ENCODE peak calls at places on chromosomes 4 and X, in eight cellular contexts. S, O, J, K, X, P, G and L are unnamed samples.

GRCh38 chr4:31737419-31737818 is 1017.2 kb downstream of the PCDH7 start:
- DNase-seq in S (peak; percentile 15), O (no peak), J (peak; percentile 78), K (no peak), X (no peak), P (peak; percentile 2), G (no peak), L (no peak)

GRCh38 chrX:153969904-153970397 is 1.7 kb downstream of the HCFC1 start:
- DNase-seq in S (no peak), O (no peak), J (no peak), K (peak; percentile 52), X (no peak), P (peak; percentile 41), G (no peak), L (peak; percentile 10)

GRCh38 chr4:47053485-47053884 is 22.1 kb downstream of the GABRB1 start:
- DNase-seq in S (no peak), O (no peak), J (no peak), K (no peak), X (no peak), P (no peak), G (no peak), L (no peak)

GRCh38 chrX:10360121-10360520 is 203.3 kb downstream of the CLCN4 start:
- DNase-seq in S (no peak), O (no peak), J (no peak), K (peak; percentile 8), X (no peak), P (no peak), G (no peak), L (no peak)

GRCh38 chr4:153529646-153530045 is 63.5 kb downstream of the TMEM131L start:
- DNase-seq in S (no peak), O (no peak), J (no peak), K (peak; percentile 18), X (no peak), P (no peak), G (no peak), L (no peak)

GRCh38 chrX:74434336-74434735 is 13.0 kb downstream of the SLC16A2 start:
- DNase-seq in S (no peak), O (no peak), J (no peak), K (no peak), X (no peak), P (no peak), G (no peak), L (no peak)

GRCh38 chr4:24806206-24806990 is 11.0 kb downstream of the SOD3 start:
- DNase-seq in S (no peak), O (no peak), J (no peak), K (no peak), X (no peak), P (no peak), G (no peak), L (no peak)

GRCh38 chr4:56757270-56757746 is 64.2 kb downstream of the SPINK2 start:
- DNase-seq in S (peak; percentile 91), O (no peak), J (no peak), K (peak; percentile 88), X (peak; percentile 66), P (peak; percentile 84), G (no peak), L (peak; percentile 78)

GRCh38 chr4:21139327-21139726 is 439.1 kb downstream of the PACRGL start:
- DNase-seq in S (peak; percentile 7), O (no peak), J (no peak), K (no peak), X (no peak), P (no peak), G (no peak), L (no peak)

GRCh38 chr4:86653237-86653865 is 59.2 kb downstream of the PTPN13 start:
- DNase-seq in S (no peak), O (peak; percentile 72), J (peak; percentile 81), K (no peak), X (no peak), P (peak; percentile 39), G (peak; percentile 6), L (peak; percentile 34)

DNA sequence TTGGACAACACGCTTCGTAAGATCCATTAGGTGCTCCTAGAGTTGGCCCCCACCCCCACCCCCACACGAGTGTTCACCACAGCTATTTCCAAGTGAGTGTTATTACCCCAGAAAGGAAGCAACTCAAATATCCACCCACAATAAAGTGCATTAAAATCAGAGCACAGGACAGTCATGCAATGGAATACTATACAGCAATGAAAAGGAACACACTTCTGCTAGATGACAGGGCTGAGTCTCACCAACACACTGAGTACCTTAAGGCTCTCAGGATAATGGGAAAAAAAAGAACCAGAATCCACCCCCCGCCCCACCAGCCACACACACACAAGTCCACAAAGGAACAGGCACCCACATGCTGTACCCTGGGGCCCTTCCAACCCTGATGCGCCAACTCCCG is 21.0 kb downstream of the LRPAP1 start:
- DNase-seq in S (no peak), O (no peak), J (no peak), K (no peak), X (no peak), P (no peak), G (no peak), L (no peak)
- H3K9me2 ChIP-seq in S (no peaks in the 10 kb centered on the region), O (no peaks in the 10 kb centered on the region), J (no peaks in the 10 kb centered on the region), K (no peaks in the 10 kb centered on the region), X (no peaks in the 10 kb centered on the region), P (no peaks in the 10 kb centered on the region), G (no peaks in the 10 kb centered on the region), L (no peaks in the 10 kb centered on the region)

GRCh38 chr4:18439306-18439705 is 417.8 kb upstream of the LCORL start:
- DNase-seq in S (no peak), O (no peak), J (no peak), K (no peak), X (peak; percentile 15), P (no peak), G (no peak), L (no peak)
- H3K9me2 ChIP-seq in S (no peaks in the 10 kb centered on the region), O (no peaks in the 10 kb centered on the region), J (no peaks in the 10 kb centered on the region), K (no peaks in the 10 kb centered on the region), X (no peaks in the 10 kb centered on the region), P (no peaks in the 10 kb centered on the region), G (no peaks in the 10 kb centered on the region), L (no peaks in the 10 kb centered on the region)

GRCh38 chrX:111687305-111687704 is 6.3 kb downstream of the ALG13 start:
- DNase-seq in S (no peak), O (no peak), J (no peak), K (no peak), X (no peak), P (no peak), G (no peak), L (no peak)
- H3K9me2 ChIP-seq in S (no peaks in the 10 kb centered on the region), O (no peaks in the 10 kb centered on the region), J (no peaks in the 10 kb centered on the region), K (no peaks in the 10 kb centered on the region), X (no peaks in the 10 kb centered on the region), P (no peaks in the 10 kb centered on the region), G (no peaks in the 10 kb centered on the region), L (no peaks in the 10 kb centered on the region)

DNA sequence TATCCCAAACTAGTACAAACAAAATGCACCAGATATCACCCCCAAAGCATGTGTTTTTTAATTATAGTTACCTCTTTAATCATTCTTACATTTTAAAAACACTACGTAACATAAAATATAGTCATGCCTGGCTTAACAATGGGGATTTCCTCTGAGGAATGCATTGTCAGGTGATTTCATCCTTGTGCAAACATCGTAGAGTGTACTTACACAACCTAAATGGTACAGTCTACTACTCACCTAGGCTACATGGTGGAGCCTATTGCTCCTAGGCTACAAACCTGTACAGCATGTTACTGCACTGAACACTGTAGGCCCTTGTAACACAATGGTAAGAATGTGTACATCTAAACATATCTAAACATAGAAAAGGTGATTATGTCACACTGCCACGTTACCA is 208.6 kb downstream of the SPOCK3 start:
- DNase-seq in S (no peak), O (no peak), J (no peak), K (no peak), X (peak; percentile 28), P (no peak), G (no peak), L (peak; percentile 76)
- H3K9me2 ChIP-seq in S (no peaks in the 10 kb centered on the region), O (no peaks in the 10 kb centered on the region), J (no peaks in the 10 kb centered on the region), K (no peaks in the 10 kb centered on the region), X (no peaks in the 10 kb centered on the region), P (no peaks in the 10 kb centered on the region), G (no peaks in the 10 kb centered on the region), L (no peaks in the 10 kb centered on the region)

DNA sequence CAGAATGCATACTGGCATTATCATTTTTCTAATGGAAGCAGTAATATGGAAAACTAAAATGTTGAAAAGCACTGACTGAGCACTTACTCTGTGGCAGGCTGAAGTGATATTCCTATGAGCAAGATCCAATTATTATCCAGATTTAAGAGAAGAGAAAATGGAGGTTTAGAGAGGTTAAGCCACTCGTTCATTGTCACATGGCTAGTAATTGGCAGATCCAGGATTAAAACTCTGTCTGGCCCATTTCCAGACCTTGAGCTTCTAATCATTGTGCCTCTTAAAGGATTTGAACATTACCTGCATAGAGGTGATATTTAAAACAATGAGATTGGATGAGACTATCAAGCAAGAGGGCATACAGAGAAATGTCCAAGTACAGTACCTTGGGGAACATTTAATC is 80.6 kb downstream of the MFAP3L start:
- DNase-seq in S (no peak), O (no peak), J (no peak), K (no peak), X (no peak), P (no peak), G (no peak), L (no peak)
- H3K9me2 ChIP-seq in S (no peaks in the 10 kb centered on the region), O (peaks cover 8% of the 10 kb centered on the region), J (no peaks in the 10 kb centered on the region), K (no peaks in the 10 kb centered on the region), X (no peaks in the 10 kb centered on the region), P (no peaks in the 10 kb centered on the region), G (no peaks in the 10 kb centered on the region), L (no peaks in the 10 kb centered on the region)

GRCh38 chrX:110050885-110051284 is 48.0 kb downstream of the TMEM164 start:
- DNase-seq in S (no peak), O (no peak), J (no peak), K (no peak), X (no peak), P (no peak), G (no peak), L (no peak)

GRCh38 chrX:110049096-110049495 is 46.2 kb downstream of the TMEM164 start:
- DNase-seq in S (no peak), O (no peak), J (no peak), K (no peak), X (no peak), P (no peak), G (no peak), L (no peak)

GRCh38 chrX:110053453-110053852 is 50.5 kb downstream of the TMEM164 start:
- DNase-seq in S (no peak), O (no peak), J (no peak), K (no peak), X (no peak), P (no peak), G (no peak), L (no peak)

GRCh38 chrX:110050386-110050785 is 47.5 kb downstream of the TMEM164 start:
- DNase-seq in S (no peak), O (no peak), J (no peak), K (no peak), X (no peak), P (no peak), G (no peak), L (no peak)

DNA sequence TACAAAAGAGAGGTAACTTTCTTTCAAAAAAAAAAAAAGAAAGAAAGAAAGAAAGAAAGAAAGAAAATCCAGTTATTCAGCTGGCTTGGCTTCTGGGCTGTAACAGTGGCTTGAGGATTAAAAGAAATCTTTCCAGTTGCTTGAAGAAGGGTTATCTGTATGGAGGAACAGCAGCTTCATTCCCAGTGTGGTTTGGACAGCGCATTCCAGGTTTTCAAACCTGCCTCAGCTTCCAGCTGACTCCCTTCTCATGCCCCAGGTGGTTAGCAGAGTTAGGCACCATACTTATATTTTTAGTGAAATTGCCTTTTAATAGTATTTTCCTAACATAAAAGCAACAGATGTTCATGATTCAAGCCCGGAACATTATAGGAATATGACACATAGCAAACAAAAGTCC is 48.6 kb downstream of the TMEM164 start:
- DNase-seq in S (no peak), O (no peak), J (no peak), K (no peak), X (no peak), P (no peak), G (no peak), L (peak; percentile 9)
- H3K9me2 ChIP-seq in S (no peaks in the 10 kb centered on the region), O (no peaks in the 10 kb centered on the region), J (no peaks in the 10 kb centered on the region), K (no peaks in the 10 kb centered on the region), X (no peaks in the 10 kb centered on the region), P (no peaks in the 10 kb centered on the region), G (no peaks in the 10 kb centered on the region), L (no peaks in the 10 kb centered on the region)